ENCODE peak calls at places on chromosomes 12 and 14, in six cellular contexts. M, L, I, D, G and H are unnamed samples. For H3K36me3, the result is how much of the 10 kb centered on the place peaks cover.

GRCh38 chr14:73741386-73741875 is 27.2 kb upstream of the PNMA1 start:
- DNase-seq in M (peak), L (peak), I (peak), D (peak), G (peak), H (peak)

GRCh38 chr12:131102991-131103609 is 149.4 kb downstream of the ADGRD1 start:
- DNase-seq in M (no peak), L (no peak), I (no peak), D (peak), G (no peak), H (no peak)

GRCh38 chr14:31269599-31270195 is 62.1 kb upstream of the HECTD1 start:
- DNase-seq in M (no peak), L (no peak), I (no peak), D (no peak), G (no peak), H (no peak)

GRCh38 chr14:58747181-58747580 is 109.4 kb downstream of the DACT1 start:
- DNase-seq in M (peak), L (peak), I (no peak), D (no peak), G (no peak), H (peak)

GRCh38 chr14:100664841-100665425 is 61.8 kb upstream of the DLK1 start:
- DNase-seq in M (no peak), L (no peak), I (peak), D (no peak), G (no peak), H (no peak)

GRCh38 chr14:57486767-57487379 is 6.8 kb downstream of the CCDC198 start:
- DNase-seq in M (no peak), L (peak), I (no peak), D (no peak), G (no peak), H (peak)

GRCh38 chr12:6039894-6040601 is 84.4 kb downstream of the VWF start:
- DNase-seq in M (no peak), L (peak), I (no peak), D (peak), G (no peak), H (peak)

GRCh38 chr12:119156401-119156800 is 22.3 kb upstream of the HSPB8 start:
- DNase-seq in M (no peak), L (no peak), I (no peak), D (no peak), G (peak), H (no peak)

GRCh38 chr14:104048758-104049496 is 36.6 kb upstream of the ASPG start:
- DNase-seq in M (no peak), L (peak), I (no peak), D (no peak), G (no peak), H (peak)

GRCh38 chr12:82931349-82932116 is 244.8 kb downstream of the TMTC2 start:
- DNase-seq in M (no peak), L (peak), I (no peak), D (no peak), G (no peak), H (peak)

GRCh38 chr12:46209914-46210834 is 58.7 kb downstream of the SLC38A1 start:
- DNase-seq in M (peak), L (peak), I (peak), D (no peak), G (peak), H (peak)

GRCh38 chr12:90627180-90627896 is 327.6 kb downstream of the CCER1 start:
- DNase-seq in M (no peak), L (no peak), I (no peak), D (no peak), G (no peak), H (peak)

GRCh38 chr12:66092559-66093269 is 37.8 kb downstream of the LLPH start:
- DNase-seq in M (no peak), L (peak), I (no peak), D (no peak), G (no peak), H (peak)

GRCh38 chr14:68913516-68913915 is 65.6 kb downstream of the ACTN1 start:
- DNase-seq in M (no peak), L (no peak), I (no peak), D (no peak), G (no peak), H (no peak)
- H3K36me3 ChIP-seq in M (under half), L (half or more), I (under half), D (under half), G (under half), H (under half)

DNA sequence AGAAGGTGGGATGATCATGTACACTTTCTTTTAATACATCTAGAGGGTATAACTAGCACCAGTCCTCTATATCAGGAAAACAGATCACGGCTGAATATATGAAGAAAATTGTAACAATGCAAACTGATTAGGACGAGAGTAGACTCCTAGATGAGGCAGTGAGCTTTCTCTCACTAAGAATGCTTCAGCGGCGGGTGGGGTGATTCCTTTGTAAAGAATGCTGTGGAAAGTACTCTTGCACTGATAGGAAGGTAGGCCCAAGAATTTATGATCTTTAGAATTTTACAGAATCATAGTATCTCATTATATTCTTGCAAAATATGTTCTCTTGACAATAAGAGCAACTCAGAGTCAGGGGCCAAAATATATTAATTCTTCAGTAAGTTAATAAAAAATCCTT is 133.0 kb downstream of the LMNTD1 start:
- DNase-seq in M (no peak), L (no peak), I (no peak), D (no peak), G (no peak), H (no peak)
- TF ChIP-seq CTCF in M (no peak), L (no peak), I (no peak), D (no peak), G (no peak), H (no peak)

GRCh38 chr14:101851183-101851582 is 89.7 kb downstream of the PPP2R5C start:
- DNase-seq in M (no peak), L (no peak), I (no peak), D (no peak), G (no peak), H (no peak)
- H3K4me3 ChIP-seq in M (no peak), L (no peak), I (no peak), D (no peak), G (no peak), H (no peak)

GRCh38 chr12:105141320-105141918 is 33.9 kb downstream of the WASHC4 start:
- DNase-seq in M (no peak), L (no peak), I (no peak), D (no peak), G (no peak), H (no peak)

GRCh38 chr12:105142259-105142658 is 34.7 kb downstream of the WASHC4 start:
- DNase-seq in M (no peak), L (no peak), I (no peak), D (no peak), G (no peak), H (no peak)
- H3K36me3 ChIP-seq in M (under half), L (under half), I (half or more), D (under half), G (under half), H (under half)